ENCODE peak calls at places on chromosomes 3 and 15, in seven cellular contexts. O is CD8-positive, alpha-beta T cell; L is right atrium auricular region; J is left ventricle myocardium inferior; A is H9; V is fibroblast of lung; B is A549. Q is an unnamed sample. For H3K9me3, the result is how much of the 10 kb centered on the place peaks cover.

GRCh38 chr15:84604804-84605203 is 4.0 kb downstream of the ZSCAN2 start:
- DNase-seq in J (no peak), B (no peak), V (peak), O (no peak), A (no peak), L (no peak), Q (no peak)

GRCh38 chr3:158105710-158106438 is at the start of gene SHOX2:
- DNase-seq in J (no peak), L (no peak), B (peak), O (no peak), A (peak), V (peak), Q (no peak)

GRCh38 chr15:46091860-46092450 is 457.1 kb downstream of the SQOR start:
- DNase-seq in J (no peak), V (peak), B (peak), L (no peak), A (peak), O (no peak), Q (no peak)

GRCh38 chr15:40454904-40455391 is 14.2 kb downstream of the BAHD1 start:
- DNase-seq in V (peak), L (no peak), O (no peak), A (no peak), J (no peak), B (no peak), Q (no peak)

GRCh38 chr3:69763458-69763857 is 24.2 kb downstream of the MITF start:
- DNase-seq in O (no peak), V (no peak), J (no peak), B (no peak), A (no peak), L (no peak), Q (no peak)

GRCh38 chr3:100087203-100087602 is 27.1 kb downstream of the FILIP1L start:
- DNase-seq in J (no peak), B (no peak), L (no peak), V (peak), O (no peak), A (no peak), Q (no peak)

GRCh38 chr15:99430881-99431401 is 134.8 kb upstream of the MEF2A start:
- DNase-seq in L (no peak), J (peak), B (no peak), O (no peak), A (no peak), V (no peak), Q (no peak)

GRCh38 chr15:63797901-63798300 is 35.8 kb downstream of the HERC1 start:
- DNase-seq in J (no peak), B (no peak), O (no peak), V (no peak), L (no peak), A (no peak), Q (no peak)

GRCh38 chr15:92421980-92422379 is 28.3 kb downstream of the ST8SIA2 start:
- DNase-seq in A (no peak), V (peak), L (no peak), J (no peak), O (no peak), B (no peak), Q (no peak)

GRCh38 chr3:169342652-169343051 is 320.9 kb downstream of the MECOM start:
- DNase-seq in V (no peak), O (no peak), B (no peak), L (no peak), J (no peak), A (no peak), Q (no peak)

GRCh38 chr3:116815831-116816588 is 106.4 kb downstream of the TUSC7 start:
- DNase-seq in J (no peak), B (no peak), A (no peak), L (no peak), V (peak), O (no peak), Q (no peak)

GRCh38 chr15:95812491-95812890 is 518.0 kb upstream of the NR2F2 start:
- DNase-seq in B (no peak), O (no peak), L (no peak), V (peak), J (no peak), A (no peak), Q (no peak)

GRCh38 chr3:193826126-193826795 is 233.3 kb downstream of the OPA1 start:
- DNase-seq in A (no peak), O (no peak), L (peak), J (no peak), V (peak), B (no peak), Q (no peak)

GRCh38 chr15:98727115-98728040 is 79.0 kb downstream of the IGF1R start:
- DNase-seq in O (no peak), L (peak), A (peak), V (peak), J (peak), B (peak), Q (no peak)

GRCh38 chr3:124701687-124702086 is 28.6 kb upstream of the UMPS start:
- DNase-seq in J (no peak), O (no peak), L (no peak), A (no peak), V (peak), B (no peak), Q (no peak)

GRCh38 chr3:45188714-45189659 is 37.1 kb downstream of the TMEM158 start:
- DNase-seq in A (no peak), V (no peak), J (no peak), L (no peak), O (no peak), B (no peak), Q (no peak)

GRCh38 chr3:71784914-71785593 is at the start of gene PROK2:
- DNase-seq in L (no peak), J (no peak), O (no peak), B (no peak), V (no peak), A (peak), Q (peak)

GRCh38 chr3:42701371-42702065 is 1.1 kb downstream of the HHATL start:
- DNase-seq in B (peak), L (peak), A (peak), J (peak), O (peak), V (peak), Q (peak)

GRCh38 chr3:41033956-41034519 is 165.3 kb upstream of the CTNNB1 start:
- DNase-seq in V (no peak), B (no peak), O (no peak), A (peak), L (no peak), J (no peak), Q (no peak)

GRCh38 chr3:45084820-45085816 is 59.0 kb downstream of the CLEC3B start:
- DNase-seq in L (no peak), V (peak), A (no peak), O (no peak), J (no peak), B (no peak), Q (no peak)

GRCh38 chr3:94158461-94158860 is 95.6 kb downstream of the NSUN3 start:
- DNase-seq in V (no peak), B (no peak), J (no peak), L (no peak), A (no peak), O (no peak), Q (no peak)

GRCh38 chr15:65032823-65033537 is 3.5 kb upstream of the MTFMT start:
- DNase-seq in L (no peak), O (no peak), B (peak), V (peak), A (peak), J (peak), Q (peak)

GRCh38 chr3:54951405-54951804 is 23.5 kb upstream of the LRTM1 start:
- DNase-seq in O (no peak), J (peak), L (peak), B (no peak), V (peak), A (peak), Q (no peak)

GRCh38 chr3:188749010-188749617 is 422.7 kb upstream of the TPRG1 start:
- DNase-seq in V (no peak), A (peak), J (no peak), B (no peak), L (no peak), O (peak), Q (peak)

GRCh38 chr15:95826831-95827230 is 503.7 kb upstream of the NR2F2 start:
- DNase-seq in A (no peak), L (no peak), V (no peak), J (no peak), B (no peak), O (no peak), Q (no peak)

GRCh38 chr3:64686446-64686908 is 1.3 kb downstream of the ADAMTS9 start:
- DNase-seq in A (no peak), B (peak), L (peak), O (no peak), J (no peak), V (peak), Q (no peak)

GRCh38 chr3:64684715-64685261 is 3.0 kb downstream of the ADAMTS9 start:
- DNase-seq in B (no peak), J (peak), V (peak), L (no peak), A (peak), O (no peak), Q (no peak)

GRCh38 chr3:64687381-64687780 is 419 bp downstream of the ADAMTS9 start:
- DNase-seq in A (no peak), J (no peak), L (no peak), O (no peak), B (no peak), V (peak), Q (no peak)

GRCh38 chr3:64685331-64685799 is 2.4 kb downstream of the ADAMTS9 start:
- DNase-seq in A (no peak), O (no peak), L (no peak), J (peak), B (no peak), V (peak), Q (no peak)

GRCh38 chr3:64685800-64686445 is 1.9 kb downstream of the ADAMTS9 start:
- DNase-seq in L (peak), O (no peak), V (peak), A (peak), B (peak), J (peak), Q (no peak)
- H3K27ac ChIP-seq in L (peak), O (no peak), V (peak), A (no peak), B (peak), J (peak), Q (no peak)

GRCh38 chr3:183400352-183400751 is 28.1 kb downstream of the MCF2L2 start:
- DNase-seq in O (no peak), L (no peak), J (no peak), B (no peak), V (no peak), A (no peak), Q (no peak)
- TF ChIP-seq CTCF in O (no peak), L (no peak), J (no peak), B (no peak), V (no peak), A (no peak), Q (no peak)

GRCh38 chr15:20346082-20346805 is 195.4 kb downstream of the GOLGA6L6 start:
- DNase-seq in A (peak), L (no peak), B (no peak), O (no peak), V (no peak), J (no peak), Q (no peak)

GRCh38 chr15:20345401-20345958 is 196.1 kb downstream of the GOLGA6L6 start:
- DNase-seq in L (no peak), J (no peak), A (peak), B (no peak), V (no peak), O (no peak), Q (no peak)

GRCh38 chr15:20348291-20348899 is 193.2 kb downstream of the GOLGA6L6 start:
- DNase-seq in A (peak), V (no peak), O (no peak), L (no peak), J (no peak), B (no peak), Q (no peak)

GRCh38 chr15:20341901-20342605 is 199.5 kb downstream of the GOLGA6L6 start:
- DNase-seq in J (peak), A (peak), B (no peak), L (peak), O (no peak), V (no peak), Q (no peak)

GRCh38 chr15:20344601-20345400 is 196.8 kb downstream of the GOLGA6L6 start:
- DNase-seq in L (no peak), O (no peak), J (no peak), B (no peak), V (no peak), A (peak), Q (no peak)
- H3K9me3 ChIP-seq in L (under half), O (under half), J (under half), B (half or more), V (under half), A (half or more), Q (under half)

DNA sequence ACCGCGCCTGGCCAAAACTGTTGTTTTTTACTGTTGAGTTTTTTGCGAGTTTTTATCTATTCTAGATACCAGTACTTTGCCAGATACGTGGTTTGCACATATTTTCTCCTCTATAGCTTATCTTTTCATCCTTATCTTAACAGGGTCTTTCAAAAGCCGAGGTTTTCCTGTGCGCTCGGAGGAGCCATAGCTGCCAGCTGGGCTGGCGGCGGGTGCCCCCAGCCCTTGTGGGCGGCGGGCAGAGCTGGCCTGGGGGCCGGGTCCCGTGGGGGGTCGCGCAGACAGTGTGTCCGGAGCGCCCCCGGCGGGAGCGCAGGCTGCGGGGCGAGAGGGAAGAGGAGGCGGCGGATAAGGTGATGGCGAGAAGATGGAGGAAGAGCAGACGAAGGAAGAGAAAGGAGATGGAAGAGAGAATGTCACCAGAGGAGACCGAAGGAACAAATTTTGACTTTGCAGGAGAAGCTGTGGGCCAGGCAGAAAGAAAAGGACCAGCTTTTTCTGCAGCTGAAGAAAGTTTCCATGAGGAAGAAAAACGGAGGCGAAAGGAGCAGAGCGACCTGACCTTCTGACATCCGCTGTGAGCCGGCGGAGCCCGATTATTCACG is 11.0 kb upstream of the EIF4A2 start:
- DNase-seq in L (no peak), J (no peak), B (no peak), O (no peak), V (no peak), A (peak), Q (no peak)
- H3K27ac ChIP-seq in L (peak), J (peak), B (no peak), O (peak), V (no peak), A (no peak), Q (peak)

GRCh38 chr3:126704494-126705214 is 614 bp downstream of the CHCHD6 start:
- DNase-seq in O (no peak), J (no peak), B (no peak), L (no peak), V (peak), A (no peak), Q (no peak)
- TF ChIP-seq CTCF in O (no peak), J (no peak), B (no peak), L (no peak), V (no peak), A (no peak), Q (no peak)

DNA sequence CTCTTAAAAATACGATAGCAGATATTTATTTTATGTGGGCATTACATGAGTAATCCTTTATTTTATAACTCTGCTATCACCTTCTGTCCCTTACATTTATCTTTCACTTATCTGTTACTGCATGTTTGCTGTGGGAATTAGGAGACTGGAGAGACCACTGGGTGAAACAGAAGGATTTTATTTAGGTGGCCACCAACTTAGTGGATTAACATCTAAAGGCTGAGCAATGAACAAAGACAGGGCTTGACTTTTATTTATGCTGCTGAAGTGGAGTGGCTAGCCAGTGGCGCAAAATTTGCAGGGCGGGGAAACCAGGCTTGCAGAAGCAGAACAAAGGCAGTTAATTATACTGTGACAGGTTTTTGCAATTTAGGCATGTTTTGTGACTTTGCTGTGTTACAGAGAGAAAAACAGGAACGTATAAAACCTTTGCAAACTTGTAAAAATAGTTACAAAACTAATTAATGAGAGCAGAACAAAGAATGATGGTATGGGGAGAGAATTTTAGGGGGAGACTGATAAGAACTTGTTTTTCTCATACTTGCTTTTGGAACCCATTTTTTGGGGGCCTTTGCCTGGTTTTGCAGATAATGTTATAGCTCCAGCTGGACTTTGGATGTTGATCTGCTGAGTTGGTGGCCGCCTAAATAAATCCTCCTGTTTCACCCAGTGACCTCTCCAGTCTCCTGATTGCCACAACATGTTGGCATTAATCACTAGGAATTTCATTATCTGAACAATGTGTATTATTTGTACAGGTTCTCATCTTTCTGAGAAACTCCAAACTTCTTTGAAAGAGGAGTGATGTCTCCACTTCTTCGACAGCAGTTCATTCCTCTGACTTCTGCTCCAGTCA is 18.0 kb downstream of the KLHL24 start:
- DNase-seq in L (no peak), A (no peak), O (no peak), B (no peak), J (no peak), V (no peak), Q (no peak)
- H3K9me3 ChIP-seq in L (under half), A (under half), O (under half), B (under half), J (under half), V (under half), Q (under half)

GRCh38 chr3:192543163-192543562 is 184.2 kb downstream of the FGF12 start:
- DNase-seq in L (no peak), A (no peak), B (no peak), O (no peak), J (no peak), V (no peak), Q (no peak)
- H3K27ac ChIP-seq in L (no peak), A (no peak), B (no peak), O (no peak), J (no peak), V (no peak), Q (no peak)

DNA sequence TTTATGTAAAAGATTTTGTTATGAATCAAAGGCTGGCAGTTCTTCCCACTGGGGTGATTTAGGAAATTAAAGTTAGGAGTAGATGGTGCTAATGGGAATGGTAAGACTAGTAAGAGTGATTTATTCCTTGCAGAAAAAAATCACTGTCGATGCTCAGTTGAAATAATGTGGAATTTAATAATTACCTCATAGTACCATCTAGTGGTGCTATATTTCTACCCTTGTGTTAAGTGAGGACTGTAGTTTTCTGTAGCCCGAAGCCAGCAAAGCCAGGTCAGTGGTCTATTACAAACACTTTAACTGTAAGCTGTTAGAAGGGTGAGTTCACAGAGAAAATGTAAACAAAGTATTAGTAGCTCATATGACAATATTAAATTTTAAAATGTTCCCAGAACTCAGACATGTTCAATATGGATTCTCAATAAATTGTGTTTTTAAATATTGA is 39.5 kb upstream of the GOLGA8J start:
- DNase-seq in O (no peak), A (no peak), J (no peak), V (peak), B (peak), L (no peak), Q (no peak)
- TF ChIP-seq CTCF in O (no peak), A (no peak), J (peak), V (peak), B (peak), L (peak), Q (no peak)

GRCh38 chr15:68556139-68556990 is 22.4 kb upstream of the CORO2B start:
- DNase-seq in V (no peak), B (no peak), A (peak), J (no peak), O (no peak), L (no peak), Q (no peak)

GRCh38 chr15:68559342-68560310 is 19.2 kb upstream of the CORO2B start:
- DNase-seq in A (peak), V (peak), B (peak), J (peak), O (peak), L (peak), Q (peak)

GRCh38 chr15:68557469-68558317 is 21.1 kb upstream of the CORO2B start:
- DNase-seq in O (no peak), J (no peak), A (peak), B (no peak), L (no peak), V (no peak), Q (no peak)

GRCh38 chr15:68560501-68561113 is 18.2 kb upstream of the CORO2B start:
- DNase-seq in L (no peak), O (no peak), B (no peak), A (peak), J (no peak), V (no peak), Q (no peak)

GRCh38 chr15:68558318-68559305 is 20.2 kb upstream of the CORO2B start:
- DNase-seq in O (no peak), B (no peak), A (peak), L (no peak), V (peak), J (no peak), Q (no peak)
- H3K9me3 ChIP-seq in O (under half), B (under half), A (under half), L (under half), V (under half), J (under half), Q (under half)

Q was measured in CD4-positive, alpha-beta T cell.